ENCODE peak calls at places on chromosomes 4 and X, in nine cellular contexts. G is AG08395, J is NCI-H2081 treated with DMSO at 0.1 percent for 48 hours, X is adrenal gland, F is left ventricle myocardium superior, R is HFF-Myc, Q is epithelial cell of esophagus, O is kidney tubule cell, M is left ventricle myocardium inferior. E is an unnamed sample.

GRCh38 chr4:163548481-163549243 is 54.2 kb downstream of the TMA16 start:
- DNase-seq in G (peak; percentile 58), J (peak; percentile 7), X (no peak), F (no peak), R (peak; percentile 27), Q (peak; percentile 67), O (peak; percentile 61), M (no peak), E (no peak)

GRCh38 chrX:139224953-139225665 is 305.4 kb upstream of the F9 start:
- DNase-seq in G (no peak), J (no peak), X (no peak), F (no peak), R (no peak), Q (no peak), O (no peak), M (no peak), E (no peak)

GRCh38 chr4:152351080-152351479 is 184.8 kb downstream of the FBXW7 start:
- DNase-seq in G (no peak), J (no peak), X (no peak), F (no peak), R (no peak), Q (peak; percentile 16), O (no peak), M (no peak), E (no peak)

GRCh38 chr4:184437988-184438774 is 36.2 kb downstream of the IRF2 start:
- DNase-seq in G (no peak), J (no peak), X (no peak), F (no peak), R (no peak), Q (no peak), O (no peak), M (no peak), E (no peak)

GRCh38 chr4:168846414-168846813 is 163.6 kb downstream of the CBR4 start:
- DNase-seq in G (no peak), J (no peak), X (no peak), F (no peak), R (no peak), Q (no peak), O (no peak), M (no peak), E (no peak)

GRCh38 chr4:186643501-186644315 is 79.9 kb downstream of the FAT1 start:
- DNase-seq in G (peak; percentile 29), J (no peak), X (no peak), F (no peak), R (no peak), Q (peak; percentile 83), O (peak; percentile 93), M (no peak), E (no peak)

GRCh38 chrX:78517124-78517523 is 142.0 kb downstream of the RTL3 start:
- DNase-seq in G (no peak), J (no peak), X (no peak), F (no peak), R (no peak), Q (peak; percentile 66), O (peak; percentile 68), M (no peak), E (no peak)

GRCh38 chr4:106541253-106541652 is 172.7 kb upstream of the GIMD1 start:
- DNase-seq in G (peak; percentile 68), J (no peak), X (no peak), F (no peak), R (peak; percentile 29), Q (peak; percentile 51), O (peak; percentile 38), M (no peak), E (no peak)

GRCh38 chr4:74661427-74662171 is 132.7 kb downstream of the BTC start:
- DNase-seq in G (no peak), J (no peak), X (no peak), F (no peak), R (no peak), Q (peak; percentile 78), O (peak; percentile 45), M (no peak), E (no peak)

GRCh38 chr4:76601791-76602190 is 166.8 kb downstream of the SHROOM3 start:
- DNase-seq in G (peak; percentile 53), J (no peak), X (no peak), F (no peak), R (no peak), Q (no peak), O (peak; percentile 31), M (no peak), E (no peak)

GRCh38 chr4:76729991-76730390 is 168.0 kb downstream of the SOWAHB start:
- DNase-seq in G (no peak), J (no peak), X (no peak), F (no peak), R (no peak), Q (no peak), O (no peak), M (no peak), E (no peak)

GRCh38 chrX:28888421-28888820 is 301.2 kb downstream of the IL1RAPL1 start:
- DNase-seq in G (no peak), J (no peak), X (no peak), F (no peak), R (no peak), Q (no peak), O (no peak), M (no peak), E (no peak)

GRCh38 chr4:105572296-105572695 is 19.9 kb downstream of the ARHGEF38 start:
- DNase-seq in G (no peak), J (no peak), X (no peak), F (no peak), R (no peak), Q (no peak), O (no peak), M (no peak), E (no peak)

GRCh38 chr4:184815046-184815877 is 10.5 kb downstream of the ACSL1 start:
- DNase-seq in G (peak; percentile 67), J (peak; percentile 5), X (peak; percentile 75), F (peak; percentile 84), R (no peak), Q (peak; percentile 97), O (peak; percentile 93), M (peak; percentile 80), E (peak; percentile 80)

GRCh38 chr4:10619220-10619619 is 65.3 kb downstream of the CLNK start:
- DNase-seq in G (no peak), J (peak; percentile 99), X (no peak), F (no peak), R (peak; percentile 32), Q (peak; percentile 62), O (peak; percentile 20), M (no peak), E (no peak)

GRCh38 chr4:99885063-99885664 is 9.1 kb downstream of the LAMTOR3 start:
- DNase-seq in G (peak; percentile 18), J (no peak), X (no peak), F (no peak), R (peak; percentile 16), Q (peak; percentile 61), O (peak; percentile 39), M (no peak), E (no peak)

GRCh38 chr4:2241003-2241402 is 918 bp downstream of the HAUS3 start:
- DNase-seq in G (no peak), J (no peak), X (no peak), F (no peak), R (no peak), Q (no peak), O (no peak), M (no peak), E (no peak)

GRCh38 chrX:34288782-34289181 is 156.7 kb upstream of the FAM47A start:
- DNase-seq in G (no peak), J (no peak), X (no peak), F (no peak), R (no peak), Q (no peak), O (peak; percentile 13), M (no peak), E (no peak)

GRCh38 chr4:112381996-112382692 is 85.0 kb downstream of the ALPK1 start:
- DNase-seq in G (no peak), J (no peak), X (no peak), F (no peak), R (no peak), Q (no peak), O (peak; percentile 60), M (no peak), E (no peak)

GRCh38 chr4:83616252-83616651 is 80.3 kb downstream of the GPAT3 start:
- DNase-seq in G (no peak), J (no peak), X (no peak), F (no peak), R (no peak), Q (no peak), O (no peak), M (no peak), E (no peak)

GRCh38 chr4:117400039-117400835 is 314.9 kb upstream of the TRAM1L1 start:
- DNase-seq in G (peak; percentile 2), J (no peak), X (no peak), F (no peak), R (peak; percentile 2), Q (peak; percentile 51), O (peak; percentile 87), M (no peak), E (no peak)

GRCh38 chrX:110402091-110402854 is 43.6 kb downstream of the RTL9 start:
- DNase-seq in G (peak; percentile 73), J (no peak), X (no peak), F (peak; percentile 48), R (no peak), Q (peak; percentile 89), O (peak; percentile 51), M (peak; percentile 34), E (no peak)

GRCh38 chr4:133483600-133484246 is 334.6 kb downstream of the PCDH10 start:
- DNase-seq in G (no peak), J (no peak), X (no peak), F (no peak), R (no peak), Q (peak; percentile 71), O (peak; percentile 39), M (no peak), E (no peak)

GRCh38 chrX:49071877-49072711 is 1.7 kb downstream of the PRAF2 start:
- DNase-seq in G (peak; percentile 64), J (no peak), X (peak; percentile 84), F (peak; percentile 84), R (no peak), Q (peak; percentile 72), O (peak; percentile 71), M (peak; percentile 72), E (peak; percentile 74)

GRCh38 chr4:15434086-15434485 is 6.3 kb downstream of the C1QTNF7 start:
- DNase-seq in G (peak; percentile 8), J (no peak), X (no peak), F (no peak), R (no peak), Q (no peak), O (no peak), M (no peak), E (no peak)

GRCh38 chr4:20773144-20773997 is 73.1 kb downstream of the PACRGL start:
- DNase-seq in G (peak; percentile 67), J (peak; percentile 29), X (peak; percentile 40), F (peak; percentile 20), R (peak; percentile 58), Q (peak; percentile 72), O (peak; percentile 66), M (no peak), E (no peak)

GRCh38 chr4:80306255-80306654 is 29.3 kb upstream of the CFAP299 start:
- DNase-seq in G (no peak), J (no peak), X (no peak), F (no peak), R (no peak), Q (peak; percentile 58), O (peak; percentile 72), M (no peak), E (no peak)

E was measured in heart left ventricle.